ENCODE peak calls at places on chromosome 5, in five cellular contexts. L is NCI-H446; I is activated CD4-positive, alpha-beta memory T cell treated with anti-CD3 and anti-CD28 coated beads, Interleukin-2, amount 10 ng/mL, durations not matched to agents 7 days and 5 days; Q is sigmoid colon; Y is osteocyte. P is an unnamed sample.
A peak's percentile ranks its signal among the peaks of the same experiment; 100 is the strongest.

GRCh38 chr5:132475939-132476852 is 14.4 kb downstream of the IRF1 start:
- DNase-seq in Y (no peak), I (no peak), Q (peak; percentile 58), L (no peak), P (no peak)

GRCh38 chr5:159456722-159457462 is 126.6 kb upstream of the IL12B start:
- DNase-seq in I (peak; percentile 66), Q (no peak), L (no peak), Y (peak; percentile 27), P (no peak)

GRCh38 chr5:131536211-131536826 is 98.7 kb downstream of the RAPGEF6 start:
- DNase-seq in Y (no peak), L (no peak), Q (no peak), I (no peak), P (no peak)

GRCh38 chr5:3429962-3430361 is 165.7 kb upstream of the IRX1 start:
- DNase-seq in Q (no peak), Y (no peak), I (no peak), L (no peak), P (no peak)

GRCh38 chr5:157540707-157541451 is 34.7 kb downstream of the ADAM19 start:
- DNase-seq in L (no peak), Y (no peak), I (peak; percentile 75), Q (peak; percentile 82), P (no peak)

GRCh38 chr5:110342683-110343082 is 383.8 kb downstream of the TMEM232 start:
- DNase-seq in Q (no peak), L (no peak), Y (no peak), I (no peak), P (no peak)

GRCh38 chr5:44332360-44332971 is 56.8 kb downstream of the FGF10 start:
- DNase-seq in Q (no peak), I (no peak), L (peak; percentile 53), Y (no peak), P (no peak)

GRCh38 chr5:99316484-99316883 is 387.7 kb upstream of the CHD1 start:
- DNase-seq in Q (no peak), L (no peak), I (no peak), Y (no peak), P (no peak)

GRCh38 chr5:141245250-141245717 is at the start of gene PCDHB15:
- DNase-seq in I (no peak), Y (no peak), L (peak; percentile 41), Q (no peak), P (no peak)

GRCh38 chr5:171681667-171682066 is 104.0 kb upstream of the SMIM23 start:
- DNase-seq in I (no peak), Q (no peak), L (no peak), Y (no peak), P (no peak)

GRCh38 chr5:11854926-11855325 is 49.3 kb downstream of the CTNND2 start:
- DNase-seq in Y (no peak), Q (no peak), I (no peak), L (no peak), P (no peak)

GRCh38 chr5:59020611-59021285 is 437.9 kb downstream of the RAB3C start:
- DNase-seq in Q (no peak), Y (no peak), L (no peak), I (no peak), P (no peak)

GRCh38 chr5:1268666-1269065 is 26.2 kb downstream of the TERT start:
- DNase-seq in L (no peak), Q (no peak), Y (no peak), I (peak; percentile 65), P (no peak)

P was measured in H1.